ENCODE peak calls at places on chromosomes 7 and 10, in six cellular contexts. One of them, this sample, is unnamed.

GRCh38 chr10:52250562-52250961 is 63.5 kb upstream of the DKK1 start:
- DNase-seq in HCT116: no peak
- DNase-seq in trophoblast cell: no peak
- DNase-seq in adipocyte: no peak
- DNase-seq in GM23248: no peak
- DNase-seq in H9: no peak
- DNase-seq in this sample: no peak

GRCh38 chr10:86355571-86356038 is 11.0 kb downstream of the GRID1 start:
- DNase-seq in HCT116: no peak
- DNase-seq in trophoblast cell: no peak
- DNase-seq in adipocyte: no peak
- DNase-seq in GM23248: no peak
- DNase-seq in H9: no peak
- DNase-seq in this sample: no peak

GRCh38 chr7:86201767-86202166 is 441.9 kb upstream of the GRM3 start:
- DNase-seq in HCT116: no peak
- DNase-seq in trophoblast cell: no peak
- DNase-seq in adipocyte: no peak
- DNase-seq in GM23248: no peak
- DNase-seq in H9: peak; percentile 15
- DNase-seq in this sample: no peak

GRCh38 chr7:96181174-96181573 is 140.7 kb downstream of the SLC25A13 start:
- DNase-seq in HCT116: no peak
- DNase-seq in trophoblast cell: no peak
- DNase-seq in adipocyte: no peak
- DNase-seq in GM23248: no peak
- DNase-seq in H9: no peak
- DNase-seq in this sample: no peak

GRCh38 chr7:31735991-31736982 is 49.3 kb downstream of the PPP1R17 start:
- DNase-seq in HCT116: peak; percentile 35
- DNase-seq in trophoblast cell: peak; percentile 65
- DNase-seq in adipocyte: peak; percentile 87
- DNase-seq in GM23248: peak; percentile 73
- DNase-seq in H9: peak; percentile 74
- DNase-seq in this sample: peak; percentile 79

GRCh38 chr10:126500185-126500584 is 111.9 kb upstream of the ADAM12 start:
- DNase-seq in HCT116: no peak
- DNase-seq in trophoblast cell: peak; percentile 24
- DNase-seq in adipocyte: no peak
- DNase-seq in GM23248: no peak
- DNase-seq in H9: no peak
- DNase-seq in this sample: no peak

GRCh38 chr7:101285171-101285570 is 36.4 kb downstream of the IFT22 start:
- DNase-seq in HCT116: no peak
- DNase-seq in trophoblast cell: no peak
- DNase-seq in adipocyte: no peak
- DNase-seq in GM23248: no peak
- DNase-seq in H9: no peak
- DNase-seq in this sample: no peak

GRCh38 chr7:29132980-29133379 is 13.4 kb downstream of the CPVL start:
- DNase-seq in HCT116: no peak
- DNase-seq in trophoblast cell: no peak
- DNase-seq in adipocyte: no peak
- DNase-seq in GM23248: no peak
- DNase-seq in H9: no peak
- DNase-seq in this sample: no peak

GRCh38 chr7:124662937-124663336 is 102.7 kb downstream of the GPR37 start:
- DNase-seq in HCT116: no peak
- DNase-seq in trophoblast cell: no peak
- DNase-seq in adipocyte: no peak
- DNase-seq in GM23248: no peak
- DNase-seq in H9: no peak
- DNase-seq in this sample: peak; percentile 5

GRCh38 chr10:123139165-123139520 is 3.4 kb downstream of the HMX3 start:
- DNase-seq in HCT116: no peak
- DNase-seq in trophoblast cell: no peak
- DNase-seq in adipocyte: no peak
- DNase-seq in GM23248: no peak
- DNase-seq in H9: no peak
- DNase-seq in this sample: no peak

GRCh38 chr10:46560381-46560780 is 3.9 kb upstream of the GPRIN2 start:
- DNase-seq in HCT116: no peak
- DNase-seq in trophoblast cell: no peak
- DNase-seq in adipocyte: no peak
- DNase-seq in GM23248: no peak
- DNase-seq in H9: no peak
- DNase-seq in this sample: no peak

GRCh38 chr7:83996879-83997278 is 197.7 kb downstream of the SEMA3A start:
- DNase-seq in HCT116: no peak
- DNase-seq in trophoblast cell: no peak
- DNase-seq in adipocyte: peak; percentile 50
- DNase-seq in GM23248: peak; percentile 10
- DNase-seq in H9: no peak
- DNase-seq in this sample: peak; percentile 55

GRCh38 chr7:4209966-4210365 is 472.1 kb upstream of the FOXK1 start:
- DNase-seq in HCT116: no peak
- DNase-seq in trophoblast cell: no peak
- DNase-seq in adipocyte: no peak
- DNase-seq in GM23248: no peak
- DNase-seq in H9: no peak
- DNase-seq in this sample: no peak

GRCh38 chr7:138705122-138705521 is 4.0 kb upstream of the SVOPL start:
- DNase-seq in HCT116: no peak
- DNase-seq in trophoblast cell: no peak
- DNase-seq in adipocyte: no peak
- DNase-seq in GM23248: no peak
- DNase-seq in H9: no peak
- DNase-seq in this sample: no peak

GRCh38 chr7:12250232-12250631 is 39.1 kb downstream of the TMEM106B start:
- DNase-seq in HCT116: no peak
- DNase-seq in trophoblast cell: no peak
- DNase-seq in adipocyte: no peak
- DNase-seq in GM23248: no peak
- DNase-seq in H9: no peak
- DNase-seq in this sample: no peak

GRCh38 chr7:4227105-4228010 is 454.7 kb upstream of the FOXK1 start:
- DNase-seq in HCT116: no peak
- DNase-seq in trophoblast cell: no peak
- DNase-seq in adipocyte: peak; percentile 17
- DNase-seq in GM23248: no peak
- DNase-seq in H9: no peak
- DNase-seq in this sample: no peak

GRCh38 chr10:7587168-7587864 is 79.5 kb downstream of the ITIH5 start:
- DNase-seq in HCT116: no peak
- DNase-seq in trophoblast cell: no peak
- DNase-seq in adipocyte: no peak
- DNase-seq in GM23248: no peak
- DNase-seq in H9: no peak
- DNase-seq in this sample: no peak

GRCh38 chr7:1698221-1698620 is 28.1 kb downstream of the ELFN1 start:
- DNase-seq in HCT116: no peak
- DNase-seq in trophoblast cell: no peak
- DNase-seq in adipocyte: no peak
- DNase-seq in GM23248: no peak
- DNase-seq in H9: peak; percentile 18
- DNase-seq in this sample: no peak

GRCh38 chr10:78028438-78029293 is 649 bp downstream of the POLR3A start:
- DNase-seq in HCT116: no peak
- DNase-seq in trophoblast cell: no peak
- DNase-seq in adipocyte: peak; percentile 71
- DNase-seq in GM23248: peak; percentile 75
- DNase-seq in H9: no peak
- DNase-seq in this sample: peak; percentile 67

GRCh38 chr7:30470783-30471182 is 7.8 kb downstream of the NOD1 start:
- DNase-seq in HCT116: no peak
- DNase-seq in trophoblast cell: no peak
- DNase-seq in adipocyte: peak; percentile 78
- DNase-seq in GM23248: peak; percentile 92
- DNase-seq in H9: no peak
- DNase-seq in this sample: peak; percentile 16

GRCh38 chr7:30493231-30493630 is 11.4 kb downstream of the GGCT start:
- DNase-seq in HCT116: no peak
- DNase-seq in trophoblast cell: no peak
- DNase-seq in adipocyte: no peak
- DNase-seq in GM23248: no peak
- DNase-seq in H9: no peak
- DNase-seq in this sample: no peak

GRCh38 chr10:122163182-122164027 is 107.7 kb upstream of the BTBD16 start:
- DNase-seq in HCT116: no peak
- DNase-seq in trophoblast cell: no peak
- DNase-seq in adipocyte: peak; percentile 66
- DNase-seq in GM23248: peak; percentile 71
- DNase-seq in H9: peak; percentile 96
- DNase-seq in this sample: no peak

DNA sequence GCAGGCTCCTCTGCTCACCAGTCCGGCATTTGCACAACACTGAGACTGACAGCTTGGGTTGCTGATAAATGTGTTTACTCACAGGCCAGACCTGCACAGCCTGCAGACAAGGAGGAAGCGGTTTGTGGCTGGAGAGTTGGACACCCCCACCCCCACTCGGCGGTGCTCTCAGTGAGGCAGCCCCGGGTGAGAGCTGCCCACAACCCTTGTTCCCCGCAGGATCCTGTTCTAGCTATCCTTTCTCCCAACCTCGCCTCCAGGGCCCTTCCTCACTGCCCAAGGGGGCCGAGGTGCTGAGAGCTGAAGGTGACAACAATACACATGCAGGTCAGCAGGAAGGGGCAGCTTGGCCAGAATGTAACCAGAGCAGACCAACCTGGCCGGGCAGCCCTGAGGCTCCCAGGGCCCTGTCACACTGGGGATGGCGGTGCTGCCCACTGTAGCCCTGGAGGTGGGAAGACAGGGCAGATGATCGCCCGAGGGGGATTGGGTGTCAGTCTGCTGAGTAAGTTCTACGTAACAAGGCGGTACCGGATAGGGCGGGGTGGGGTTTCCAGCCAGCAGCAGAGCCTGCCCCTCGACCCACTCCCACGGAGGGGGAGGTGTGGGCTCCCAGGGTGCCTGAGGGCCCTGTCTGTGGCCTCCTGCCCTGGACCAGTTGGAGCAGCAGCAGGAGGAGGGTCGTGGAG is 2.1 kb upstream of the ADAM8 start:
- DNase-seq in HCT116: no peak
- DNase-seq in trophoblast cell: peak; percentile 99
- DNase-seq in adipocyte: peak; percentile 25
- DNase-seq in GM23248: no peak
- DNase-seq in H9: no peak
- DNase-seq in this sample: peak; percentile 89
- H3K9ac ChIP-seq in HCT116: no peak overlapping the region
- H3K9ac ChIP-seq in trophoblast cell: no peak overlapping the region
- H3K9ac ChIP-seq in adipocyte: no peak overlapping the region
- H3K9ac ChIP-seq in GM23248: no peak overlapping the region
- H3K9ac ChIP-seq in H9: no peak overlapping the region
- H3K9ac ChIP-seq in this sample: peak overlapping the region; percentile 96

DNA sequence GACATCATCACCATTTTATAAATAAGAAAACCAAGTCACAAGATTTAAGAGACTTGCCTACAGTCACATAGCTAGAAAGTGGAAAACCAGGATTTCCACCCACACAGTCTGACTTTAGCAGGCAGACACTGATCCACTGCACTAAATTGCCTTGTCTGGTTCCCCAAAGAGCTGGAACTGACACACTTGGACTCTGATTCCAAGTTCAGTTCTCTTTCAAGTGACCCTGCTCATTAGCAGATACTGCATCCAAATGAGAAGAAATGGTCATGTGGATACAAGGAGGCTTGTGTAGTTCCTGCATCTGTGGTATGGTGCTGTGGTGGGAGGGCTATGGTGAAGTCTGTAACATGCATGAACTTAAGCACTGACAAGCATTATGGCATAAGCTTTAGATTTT is 180.1 kb upstream of the MKLN1 start:
- DNase-seq in HCT116: no peak
- DNase-seq in trophoblast cell: no peak
- DNase-seq in adipocyte: no peak
- DNase-seq in GM23248: no peak
- DNase-seq in H9: no peak
- DNase-seq in this sample: no peak
- H3K9ac ChIP-seq in HCT116: no peak overlapping the region
- H3K9ac ChIP-seq in trophoblast cell: no peak overlapping the region
- H3K9ac ChIP-seq in adipocyte: peak overlapping the region; percentile 34
- H3K9ac ChIP-seq in GM23248: no peak overlapping the region
- H3K9ac ChIP-seq in H9: no peak overlapping the region
- H3K9ac ChIP-seq in this sample: no peak overlapping the region

GRCh38 chr7:129771928-129772479 is 160.5 kb downstream of the NRF1 start:
- DNase-seq in HCT116: no peak
- DNase-seq in trophoblast cell: no peak
- DNase-seq in adipocyte: no peak
- DNase-seq in GM23248: no peak
- DNase-seq in H9: peak; percentile 56
- DNase-seq in this sample: no peak

GRCh38 chr7:129772646-129773280 is 161.2 kb downstream of the NRF1 start:
- DNase-seq in HCT116: no peak
- DNase-seq in trophoblast cell: no peak
- DNase-seq in adipocyte: no peak
- DNase-seq in GM23248: no peak
- DNase-seq in H9: no peak
- DNase-seq in this sample: no peak

GRCh38 chr7:129769866-129770808 is 158.6 kb downstream of the NRF1 start:
- DNase-seq in HCT116: no peak
- DNase-seq in trophoblast cell: no peak
- DNase-seq in adipocyte: no peak
- DNase-seq in GM23248: no peak
- DNase-seq in H9: no peak
- DNase-seq in this sample: no peak

GRCh38 chr7:129773328-129773731 is 161.8 kb downstream of the NRF1 start:
- DNase-seq in HCT116: no peak
- DNase-seq in trophoblast cell: no peak
- DNase-seq in adipocyte: no peak
- DNase-seq in GM23248: no peak
- DNase-seq in H9: no peak
- DNase-seq in this sample: no peak

GRCh38 chr7:129771201-129771927 is 159.8 kb downstream of the NRF1 start:
- DNase-seq in HCT116: no peak
- DNase-seq in trophoblast cell: no peak
- DNase-seq in adipocyte: no peak
- DNase-seq in GM23248: no peak
- DNase-seq in H9: no peak
- DNase-seq in this sample: no peak
- H3K9ac ChIP-seq in HCT116: no peak overlapping the region
- H3K9ac ChIP-seq in trophoblast cell: no peak overlapping the region
- H3K9ac ChIP-seq in adipocyte: no peak overlapping the region
- H3K9ac ChIP-seq in GM23248: no peak overlapping the region
- H3K9ac ChIP-seq in H9: no peak overlapping the region
- H3K9ac ChIP-seq in this sample: no peak overlapping the region

DNA sequence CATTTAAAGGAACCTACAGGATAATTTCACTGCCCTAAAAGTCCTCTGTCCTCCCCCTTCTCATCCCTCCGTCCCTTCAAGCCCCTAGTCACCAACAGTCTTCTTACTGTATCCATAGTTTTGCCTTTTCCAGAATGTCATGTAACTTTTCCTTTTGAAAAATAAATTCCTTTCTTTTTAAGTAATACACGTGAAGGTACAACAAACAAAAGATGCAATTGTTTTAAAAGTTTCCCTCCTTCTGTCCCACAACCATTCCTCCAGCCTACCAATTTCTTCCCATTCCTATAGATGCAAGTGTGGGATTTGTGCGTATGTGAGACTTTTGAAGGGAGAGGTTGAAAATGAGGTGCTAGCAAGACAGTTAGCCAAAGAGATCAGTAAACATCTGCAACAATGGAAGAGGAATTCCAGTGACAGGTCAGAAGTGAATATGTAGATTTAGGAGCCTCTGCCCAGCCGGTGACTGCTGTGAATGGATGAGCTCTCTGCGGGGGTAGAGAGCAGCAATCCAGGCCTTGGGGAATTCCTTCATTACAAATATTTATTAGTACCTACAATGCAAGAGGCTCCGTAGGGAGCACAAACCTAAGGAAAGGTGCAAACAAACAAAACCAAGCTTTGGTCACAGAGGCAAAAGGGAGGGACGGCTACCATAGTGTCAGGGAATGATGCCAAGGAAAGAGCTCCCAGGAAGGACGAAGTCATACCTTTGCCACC is 243.6 kb downstream of the SKIDA1 start:
- DNase-seq in HCT116: no peak
- DNase-seq in trophoblast cell: peak; percentile 38
- DNase-seq in adipocyte: no peak
- DNase-seq in GM23248: no peak
- DNase-seq in H9: peak; percentile 91
- DNase-seq in this sample: no peak
- H3K9ac ChIP-seq in HCT116: no peak overlapping the region
- H3K9ac ChIP-seq in trophoblast cell: no peak overlapping the region
- H3K9ac ChIP-seq in adipocyte: no peak overlapping the region
- H3K9ac ChIP-seq in GM23248: no peak overlapping the region
- H3K9ac ChIP-seq in H9: peak overlapping the region; percentile 28
- H3K9ac ChIP-seq in this sample: no peak overlapping the region